ENCODE peak calls at places on chromosomes 7 and 10, in eight cellular contexts. H, C, W, I, P, N, R and Y are unnamed samples.

GRCh38 chr10:61623101-61623500 is 39.6 kb upstream of the CABCOCO1 start:
- DNase-seq in N (no peak), R (peak), H (no peak), I (no peak), P (no peak), C (no peak), W (peak), Y (no peak)

GRCh38 chr10:32331606-32332005 is 15.4 kb downstream of the EPC1 start:
- DNase-seq in P (no peak), W (no peak), I (no peak), C (no peak), R (no peak), H (no peak), N (no peak), Y (no peak)

GRCh38 chr7:21717323-21717722 is 174.5 kb downstream of the DNAH11 start:
- DNase-seq in W (no peak), R (no peak), I (no peak), H (no peak), N (no peak), P (no peak), C (no peak), Y (no peak)

GRCh38 chr10:4632757-4633156 is 193.2 kb upstream of the AKR1E2 start:
- DNase-seq in N (no peak), C (no peak), R (no peak), H (no peak), P (no peak), W (no peak), I (no peak), Y (peak)

GRCh38 chr10:5679606-5680005 is 5.0 kb upstream of the TASOR2 start:
- DNase-seq in I (no peak), R (no peak), C (no peak), P (peak), N (no peak), W (no peak), H (peak), Y (no peak)

GRCh38 chr10:77925410-77925794 is 1.2 kb downstream of the DLG5 start:
- DNase-seq in P (peak), N (no peak), H (peak), I (no peak), R (no peak), W (peak), C (no peak), Y (no peak)

GRCh38 chr7:55513849-55514248 is 58.5 kb downstream of the VOPP1 start:
- DNase-seq in N (no peak), W (no peak), P (no peak), C (no peak), H (no peak), R (no peak), I (no peak), Y (no peak)

GRCh38 chr7:14201353-14201752 is 211.9 kb upstream of the ETV1 start:
- DNase-seq in P (no peak), R (no peak), W (no peak), I (no peak), H (no peak), C (no peak), N (no peak), Y (no peak)

GRCh38 chr7:44259547-44260457 is 59.0 kb downstream of the YKT6 start:
- DNase-seq in I (peak), P (peak), C (no peak), H (peak), W (peak), R (no peak), N (peak), Y (no peak)

GRCh38 chr7:158123214-158123613 is 464.4 kb downstream of the PTPRN2 start:
- DNase-seq in W (no peak), N (no peak), I (no peak), C (no peak), R (no peak), P (no peak), H (no peak), Y (no peak)

GRCh38 chr7:47622946-47623640 is 41.2 kb upstream of the TNS3 start:
- DNase-seq in P (peak), W (peak), H (peak), I (no peak), R (no peak), N (peak), C (no peak), Y (no peak)

GRCh38 chr10:27240891-27241639 is 468 bp upstream of the ACBD5 start:
- DNase-seq in R (peak), H (peak), C (no peak), P (peak), W (peak), N (no peak), I (no peak), Y (peak)

GRCh38 chr7:127783267-127783559 is 131.2 kb downstream of the SND1 start:
- DNase-seq in I (no peak), N (no peak), P (no peak), H (no peak), W (no peak), C (no peak), R (no peak), Y (no peak)

GRCh38 chr10:101217450-101218281 is 11.6 kb downstream of the LBX1 start:
- DNase-seq in W (no peak), N (no peak), H (peak), C (no peak), R (peak), P (peak), I (no peak), Y (peak)

GRCh38 chr10:123878666-123879311 is 12.8 kb downstream of the CPXM2 start:
- DNase-seq in I (no peak), C (no peak), P (peak), W (no peak), R (no peak), H (peak), N (no peak), Y (no peak)

GRCh38 chr10:5046410-5046809 is 42.8 kb upstream of the AKR1C2 start:
- DNase-seq in I (no peak), C (no peak), P (peak), R (no peak), W (no peak), H (no peak), N (no peak), Y (no peak)

GRCh38 chr10:127398140-127398966 is 150.8 kb upstream of the NPS start:
- DNase-seq in C (no peak), R (no peak), I (no peak), H (peak), P (peak), W (peak), N (peak), Y (peak)